ENCODE peak calls at places on chromosomes 12 and 14, in seven cellular contexts. E is breast epithelium; R is CD8-positive, alpha-beta T cell; H is AG04450; J is uterus; Y is stomach; X is aorta. L is an unnamed sample.

GRCh38 chr12:4432878-4433820 is 12.5 kb downstream of the FGF6 start:
- DNase-seq in E (no peak), R (no peak), H (no peak), J (no peak), Y (no peak), X (no peak), L (no peak)

GRCh38 chr12:90569685-90570084 is 385.3 kb downstream of the CCER1 start:
- DNase-seq in E (no peak), R (no peak), H (no peak), J (no peak), Y (no peak), X (no peak), L (no peak)

GRCh38 chr12:80412343-80412953 is 31.6 kb upstream of the PTPRQ start:
- DNase-seq in E (no peak), R (no peak), H (peak; percentile 30), J (no peak), Y (no peak), X (no peak), L (peak; percentile 24)

GRCh38 chr14:41973178-41973577 is 366.5 kb downstream of the LRFN5 start:
- DNase-seq in E (no peak), R (no peak), H (no peak), J (no peak), Y (no peak), X (no peak), L (no peak)

GRCh38 chr12:64701283-64701682 is 57.9 kb downstream of the GNS start:
- DNase-seq in E (no peak), R (no peak), H (no peak), J (no peak), Y (no peak), X (no peak), L (no peak)

GRCh38 chr12:48994224-48995060 is 4.7 kb downstream of the DDN start:
- DNase-seq in E (no peak), R (no peak), H (no peak), J (no peak), Y (no peak), X (no peak), L (no peak)

GRCh38 chr14:43449291-43449690 is 1057.8 kb downstream of the FSCB start:
- DNase-seq in E (peak; percentile 52), R (no peak), H (no peak), J (no peak), Y (no peak), X (no peak), L (no peak)

GRCh38 chr14:22900088-22900799 is 17.2 kb downstream of the REM2 start:
- DNase-seq in E (no peak), R (no peak), H (peak; percentile 53), J (peak; percentile 56), Y (no peak), X (peak; percentile 31), L (peak; percentile 82)

GRCh38 chr12:116697305-116698130 is 40.4 kb downstream of the SPRING1 start:
- DNase-seq in E (no peak), R (no peak), H (no peak), J (no peak), Y (peak; percentile 67), X (no peak), L (no peak)

GRCh38 chr12:112153900-112154234 is 28.5 kb downstream of the TRAFD1 start:
- DNase-seq in E (peak; percentile 19), R (no peak), H (no peak), J (no peak), Y (no peak), X (peak; percentile 4), L (no peak)

GRCh38 chr12:66194122-66194521 is 5.1 kb downstream of the IRAK3 start:
- DNase-seq in E (no peak), R (no peak), H (no peak), J (no peak), Y (no peak), X (no peak), L (no peak)

GRCh38 chr12:111937429-111937828 is 75.5 kb downstream of the TMEM116 start:
- DNase-seq in E (no peak), R (no peak), H (no peak), J (no peak), Y (no peak), X (no peak), L (no peak)

GRCh38 chr12:92035477-92035876 is 110.2 kb downstream of the BTG1 start:
- DNase-seq in E (no peak), R (no peak), H (no peak), J (no peak), Y (no peak), X (no peak), L (no peak)
- H3K27ac ChIP-seq in E (peak overlapping the region; percentile 71), R (peak overlapping the region; percentile 61), H (no peak overlapping the region), J (peak overlapping the region; percentile 85), Y (peak overlapping the region; percentile 77), X (no peak overlapping the region), L (no peak overlapping the region)

GRCh38 chr14:68935761-68936209 is 43.3 kb downstream of the ACTN1 start:
- DNase-seq in E (no peak), R (no peak), H (no peak), J (peak; percentile 72), Y (peak; percentile 75), X (no peak), L (no peak)

GRCh38 chr14:68932686-68933085 is 46.4 kb downstream of the ACTN1 start:
- DNase-seq in E (no peak), R (no peak), H (no peak), J (no peak), Y (no peak), X (no peak), L (no peak)

GRCh38 chr14:68932219-68932618 is 46.9 kb downstream of the ACTN1 start:
- DNase-seq in E (no peak), R (no peak), H (peak; percentile 59), J (no peak), Y (no peak), X (no peak), L (no peak)

GRCh38 chr14:68936476-68936875 is 42.6 kb downstream of the ACTN1 start:
- DNase-seq in E (no peak), R (no peak), H (no peak), J (no peak), Y (no peak), X (no peak), L (no peak)

GRCh38 chr14:68934034-68934433 is 45.1 kb downstream of the ACTN1 start:
- DNase-seq in E (no peak), R (no peak), H (no peak), J (no peak), Y (no peak), X (no peak), L (no peak)
- H3K27ac ChIP-seq in E (peak overlapping the region; percentile 59), R (no peak overlapping the region), H (peak overlapping the region; percentile 33), J (no peak overlapping the region), Y (peak overlapping the region; percentile 85), X (peak overlapping the region; percentile 9), L (peak overlapping the region; percentile 50)

DNA sequence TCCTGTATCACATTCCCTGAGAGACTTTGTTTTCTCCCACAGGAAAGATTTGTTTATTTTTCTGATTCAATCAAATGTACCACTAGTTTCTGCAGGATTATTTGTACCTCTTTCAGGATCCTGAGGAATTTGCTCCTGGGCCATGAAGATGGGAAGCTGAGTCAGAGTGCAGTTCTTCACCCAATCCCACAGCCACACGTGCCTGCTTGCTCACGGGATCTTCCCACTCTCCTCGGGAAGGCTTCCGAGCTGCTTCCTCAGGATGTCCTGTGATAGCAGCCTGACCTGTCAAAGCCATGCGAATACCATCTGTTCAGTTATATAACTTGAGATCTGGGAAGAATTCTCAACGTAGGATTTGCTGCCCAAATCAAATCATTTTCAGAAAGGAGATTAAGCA is 41.8 kb upstream of the HIF1A start:
- DNase-seq in E (no peak), R (no peak), H (peak; percentile 53), J (no peak), Y (no peak), X (no peak), L (peak; percentile 55)
- H3K27ac ChIP-seq in E (peak overlapping the region; percentile 12), R (no peak overlapping the region), H (no peak overlapping the region), J (no peak overlapping the region), Y (no peak overlapping the region), X (no peak overlapping the region), L (peak overlapping the region; percentile 67)

GRCh38 chr12:130016986-130017385 is 113.2 kb upstream of the TMEM132D start:
- DNase-seq in E (no peak), R (no peak), H (no peak), J (no peak), Y (no peak), X (no peak), L (no peak)

GRCh38 chr12:130013771-130014484 is 110.1 kb upstream of the TMEM132D start:
- DNase-seq in E (no peak), R (no peak), H (no peak), J (no peak), Y (peak; percentile 40), X (no peak), L (peak; percentile 48)

GRCh38 chr12:130017571-130018449 is 114.0 kb upstream of the TMEM132D start:
- DNase-seq in E (no peak), R (no peak), H (no peak), J (no peak), Y (no peak), X (no peak), L (peak; percentile 32)

GRCh38 chr12:130014485-130014807 is 110.6 kb upstream of the TMEM132D start:
- DNase-seq in E (no peak), R (no peak), H (no peak), J (no peak), Y (no peak), X (no peak), L (no peak)

DNA sequence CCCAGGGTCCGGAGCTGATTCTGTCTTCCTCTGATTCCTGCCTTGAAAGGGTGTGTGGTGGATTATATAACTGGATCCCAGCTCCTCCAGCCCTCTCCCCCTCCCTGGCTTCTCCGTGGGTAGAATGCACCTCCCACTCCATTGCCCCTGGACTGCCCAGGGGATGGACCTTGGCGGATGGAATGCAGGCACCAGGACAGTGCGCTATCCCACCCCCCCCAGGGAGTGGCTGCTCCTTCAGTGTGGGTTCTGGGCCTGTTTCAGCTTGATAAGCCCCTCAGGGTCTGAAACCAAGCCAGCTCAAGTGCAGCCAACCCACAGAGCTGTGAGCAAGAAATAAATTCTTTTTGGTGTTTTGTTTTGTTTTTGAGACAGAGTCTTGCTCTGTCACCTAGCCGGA is 112.4 kb upstream of the TMEM132D start:
- DNase-seq in E (no peak), R (no peak), H (no peak), J (no peak), Y (no peak), X (no peak), L (no peak)
- H3K27ac ChIP-seq in E (no peak overlapping the region), R (no peak overlapping the region), H (no peak overlapping the region), J (no peak overlapping the region), Y (no peak overlapping the region), X (no peak overlapping the region), L (no peak overlapping the region)

DNA sequence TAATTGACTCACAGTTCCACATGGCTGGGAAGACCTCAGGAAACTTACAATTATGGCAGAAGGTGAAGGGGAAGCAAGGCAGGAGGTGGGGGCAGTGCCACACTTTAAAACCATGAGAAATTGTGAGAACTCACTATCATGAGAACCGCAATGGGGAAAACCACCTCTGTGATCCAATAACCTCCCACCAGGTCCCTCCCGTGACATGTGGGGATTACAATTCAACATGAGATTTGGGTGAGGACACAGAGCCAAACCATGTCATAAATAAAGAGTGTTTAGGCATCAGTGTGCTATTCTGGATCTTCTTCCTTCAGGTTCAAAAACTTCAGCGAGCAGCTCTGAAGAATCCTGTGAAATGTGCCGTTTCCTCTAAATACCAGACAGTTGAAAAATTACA is 9.7 kb downstream of the DDX47 start:
- DNase-seq in E (no peak), R (no peak), H (no peak), J (no peak), Y (no peak), X (no peak), L (no peak)
- H3K27ac ChIP-seq in E (no peak overlapping the region), R (no peak overlapping the region), H (peak overlapping the region; percentile 33), J (no peak overlapping the region), Y (no peak overlapping the region), X (no peak overlapping the region), L (no peak overlapping the region)

GRCh38 chr12:132719141-132719953 is 8.7 kb downstream of the PGAM5 start:
- DNase-seq in E (no peak), R (no peak), H (no peak), J (no peak), Y (no peak), X (no peak), L (no peak)
- H3K27ac ChIP-seq in E (no peak overlapping the region), R (no peak overlapping the region), H (no peak overlapping the region), J (no peak overlapping the region), Y (no peak overlapping the region), X (no peak overlapping the region), L (peak overlapping the region; percentile 52)